ENCODE peak calls at places on chromosomes 11 and 22, in five cellular contexts. Q is activated CD8-positive, alpha-beta T cell treated with anti-CD3 and anti-CD28 coated beads for 36 hours; T is mucosa of descending colon; W is HCT116; E is SK-N-SH treated with all-trans-retinoic acid at 6 μM for 48 hours. X is an unnamed sample.

GRCh38 chr11:64571410-64572091 is 19.5 kb upstream of the SLC22A12 start:
- ATAC-seq in E (no peak), W (no peak), T (peak), Q (no peak), X (peak)

GRCh38 chr11:97974798-97975498 is 1045.8 kb upstream of the CNTN5 start:
- ATAC-seq in W (no peak), Q (no peak), T (no peak), E (no peak), X (no peak)

GRCh38 chr11:125777309-125777708 is 1.3 kb downstream of the PATE2 start:
- ATAC-seq in T (no peak), E (peak), Q (no peak), W (no peak), X (no peak)

GRCh38 chr22:22853713-22854112 is 33.9 kb upstream of the IGLL5 start:
- ATAC-seq in E (no peak), W (no peak), T (no peak), Q (no peak), X (no peak)

GRCh38 chr11:16891964-16892363 is 122.2 kb downstream of the PLEKHA7 start:
- ATAC-seq in E (peak), T (peak), Q (no peak), W (no peak), X (no peak)

GRCh38 chr22:31623634-31624312 is 38.2 kb downstream of the PISD start:
- ATAC-seq in T (no peak), E (no peak), Q (no peak), W (no peak), X (no peak)

GRCh38 chr11:18457435-18457834 is 1.8 kb downstream of the LDHAL6A start:
- ATAC-seq in E (no peak), Q (peak), T (peak), W (peak), X (peak)

GRCh38 chr11:78270993-78271392 is 82.3 kb downstream of the USP35 start:
- ATAC-seq in W (no peak), E (no peak), Q (no peak), T (peak), X (no peak)

GRCh38 chr11:47506363-47506762 is 46.6 kb downstream of the CELF1 start:
- ATAC-seq in E (no peak), W (no peak), Q (no peak), T (no peak), X (no peak)

GRCh38 chr11:121244861-121245260 is 47.7 kb upstream of the SC5D start:
- ATAC-seq in E (no peak), Q (no peak), T (no peak), W (no peak), X (no peak)

GRCh38 chr11:126790550-126790981 is 210.0 kb downstream of the KIRREL3 start:
- ATAC-seq in W (peak), E (peak), T (no peak), Q (no peak), X (no peak)

GRCh38 chr11:69337211-69337721 is 43.3 kb downstream of the MYEOV start:
- ATAC-seq in T (peak), E (peak), Q (peak), W (no peak), X (peak)

GRCh38 chr22:29479417-29480261 is at the start of gene NEFH:
- ATAC-seq in W (no peak), Q (no peak), E (no peak), T (peak), X (no peak)

GRCh38 chr22:47842119-47842518 is 1079.7 kb downstream of the TBC1D22A start:
- ATAC-seq in E (no peak), T (no peak), W (no peak), Q (no peak), X (no peak)

GRCh38 chr11:56968524-56968923 is 20.2 kb upstream of the OR5AK2 start:
- ATAC-seq in W (no peak), T (peak), Q (no peak), E (no peak), X (no peak)

GRCh38 chr11:704799-705645 is 1.0 kb upstream of the EPS8L2 start:
- ATAC-seq in Q (no peak), E (no peak), W (peak), T (peak), X (peak)

GRCh38 chr22:37981282-37982011 is 2.9 kb downstream of the SOX10 start:
- ATAC-seq in W (no peak), E (no peak), Q (no peak), T (peak), X (no peak)

GRCh38 chr11:102384419-102385052 is 37.5 kb downstream of the BIRC2 start:
- ATAC-seq in Q (no peak), E (no peak), W (no peak), T (no peak), X (no peak)

GRCh38 chr22:39522567-39523300 is 2.4 kb downstream of the ATF4 start:
- ATAC-seq in Q (no peak), E (no peak), T (peak), W (no peak), X (no peak)

GRCh38 chr11:130872961-130873360 is 43.3 kb downstream of the SNX19 start:
- ATAC-seq in T (peak), W (no peak), E (peak), Q (no peak), X (peak)

GRCh38 chr11:69968407-69969347 is 109.4 kb upstream of the ANO1 start:
- ATAC-seq in T (no peak), W (no peak), E (no peak), Q (no peak), X (no peak)